ENCODE peak calls at places on chromosomes 1 and 21, in five cellular contexts. G is H7; M is AG09309; H is stimulated activated naive CD8-positive, alpha-beta T cell treated with anti-CD3 and anti-CD28 coated beads, Interleukin-15, amount 100 ng/mL, for 72 hours; F is mesendoderm. Y is an unnamed sample.

GRCh38 chr1:9204156-9204720 is 30.3 kb upstream of the H6PD start:
- DNase-seq in G (no peak), H (no peak), F (no peak), M (no peak), Y (no peak)

GRCh38 chr1:34709547-34709946 is 45.3 kb upstream of the GJB5 start:
- DNase-seq in H (no peak), F (peak; percentile 16), M (no peak), G (peak; percentile 49), Y (peak; percentile 29)

GRCh38 chr1:7948950-7949349 is 8.3 kb upstream of the TNFRSF9 start:
- DNase-seq in F (peak; percentile 26), M (peak; percentile 59), H (peak; percentile 47), G (no peak), Y (peak; percentile 13)

GRCh38 chr1:23383547-23384311 is 14.1 kb upstream of the ZNF436 start:
- DNase-seq in M (no peak), H (no peak), G (no peak), F (no peak), Y (no peak)

GRCh38 chr1:170967042-170967910 is 31.9 kb downstream of the MROH9 start:
- DNase-seq in H (no peak), M (peak; percentile 29), G (peak; percentile 9), F (peak; percentile 55), Y (no peak)

GRCh38 chr1:35603468-35603867 is 30.4 kb downstream of the TFAP2E start:
- DNase-seq in M (no peak), F (no peak), G (no peak), H (no peak), Y (no peak)

GRCh38 chr1:68168545-68169065 is 63.7 kb downstream of the WLS start:
- DNase-seq in M (no peak), F (no peak), H (no peak), G (no peak), Y (no peak)

GRCh38 chr1:8189931-8190483 is 127.9 kb upstream of the SLC45A1 start:
- DNase-seq in H (no peak), F (no peak), M (no peak), G (peak; percentile 8), Y (no peak)

GRCh38 chr21:29654855-29655254 is 284.9 kb downstream of the GRIK1 start:
- DNase-seq in M (no peak), H (no peak), G (no peak), F (no peak), Y (no peak)

GRCh38 chr1:68116643-68117235 is 66.3 kb upstream of the DIRAS3 start:
- DNase-seq in G (peak; percentile 51), M (no peak), H (peak; percentile 35), F (peak; percentile 53), Y (no peak)

GRCh38 chr1:179143332-179143731 is 61.5 kb downstream of the TOR3A start:
- DNase-seq in F (no peak), H (no peak), M (peak; percentile 88), G (no peak), Y (no peak)

GRCh38 chr1:172547071-172547470 is 14.1 kb downstream of the SUCO start:
- DNase-seq in G (no peak), H (no peak), M (no peak), F (no peak), Y (no peak)

GRCh38 chr21:41419921-41420862 is 5.8 kb upstream of the MX1 start:
- DNase-seq in G (peak; percentile 88), M (peak; percentile 41), H (peak; percentile 20), F (peak; percentile 77), Y (peak; percentile 65)

GRCh38 chr21:45965084-45965826 is 16.3 kb upstream of the COL6A1 start:
- DNase-seq in F (no peak), H (no peak), G (no peak), M (no peak), Y (no peak)

GRCh38 chr1:62810420-62811274 is 26.7 kb downstream of the ATG4C start:
- DNase-seq in F (no peak), H (no peak), G (no peak), M (no peak), Y (no peak)

GRCh38 chr1:160950657-160951056 is 4.0 kb downstream of the ITLN2 start:
- DNase-seq in G (no peak), F (no peak), M (no peak), H (no peak), Y (no peak)

GRCh38 chr1:82978461-82979324 is 1020.2 kb downstream of the TTLL7 start:
- DNase-seq in G (no peak), M (no peak), F (peak; percentile 85), H (no peak), Y (peak; percentile 53)

GRCh38 chr1:207261971-207262370 is 59.5 kb upstream of the CD55 start:
- DNase-seq in G (no peak), H (no peak), F (no peak), M (no peak), Y (no peak)

GRCh38 chr1:20383631-20384030 is 93.0 kb downstream of the VWA5B1 start:
- DNase-seq in H (no peak), M (no peak), F (no peak), G (no peak), Y (no peak)

GRCh38 chr1:47752048-47752451 is 245.1 kb downstream of the TRABD2B start:
- DNase-seq in F (no peak), H (no peak), G (peak; percentile 30), M (no peak), Y (peak; percentile 81)

GRCh38 chr1:156811171-156811570 is 5.5 kb downstream of the SH2D2A start:
- DNase-seq in G (no peak), H (no peak), F (no peak), M (no peak), Y (no peak)

GRCh38 chr1:3061981-3062615 is 6.9 kb upstream of the PRDM16 start:
- DNase-seq in G (peak; percentile 69), F (peak; percentile 43), M (no peak), H (no peak), Y (peak; percentile 60)

GRCh38 chr1:24282491-24282890 is 36.7 kb upstream of the GRHL3 start:
- DNase-seq in M (no peak), F (no peak), H (no peak), G (no peak), Y (no peak)

GRCh38 chr1:220129479-220130210 is 35.7 kb downstream of the IARS2 start:
- DNase-seq in M (no peak), H (no peak), G (no peak), F (no peak), Y (no peak)

GRCh38 chr1:19622204-19622603 is 21.9 kb upstream of the NBL1 start:
- DNase-seq in G (no peak), F (no peak), M (no peak), H (no peak), Y (no peak)

GRCh38 chr1:88800382-88801051 is 90.8 kb downstream of the GTF2B start:
- DNase-seq in H (peak; percentile 26), G (peak; percentile 14), F (peak; percentile 29), M (peak; percentile 2), Y (no peak)

GRCh38 chr1:1187938-1188337 is 14.3 kb downstream of the TTLL10 start:
- DNase-seq in F (no peak), G (no peak), H (no peak), M (peak; percentile 18), Y (no peak)

GRCh38 chr1:185520188-185520935 is 203.3 kb upstream of the IVNS1ABP start:
- DNase-seq in G (no peak), H (no peak), F (no peak), M (no peak), Y (no peak)

GRCh38 chr1:160410412-160411005 is 10.1 kb downstream of the VANGL2 start:
- DNase-seq in M (no peak), G (peak; percentile 85), F (peak; percentile 61), H (no peak), Y (peak; percentile 32)

GRCh38 chr1:12014141-12014981 is 4.9 kb upstream of the MIIP start:
- DNase-seq in G (peak; percentile 81), H (no peak), F (peak; percentile 70), M (no peak), Y (no peak)

GRCh38 chr1:150066838-150067183 is 765 bp upstream of the VPS45 start:
- DNase-seq in H (peak; percentile 53), M (no peak), G (peak; percentile 69), F (peak; percentile 85), Y (peak; percentile 87)

GRCh38 chr1:197363855-197364254 is 95.8 kb downstream of the CRB1 start:
- DNase-seq in M (no peak), H (no peak), F (no peak), G (no peak), Y (no peak)

GRCh38 chr1:168920456-168921094 is 185.9 kb upstream of the ATP1B1 start:
- DNase-seq in H (no peak), G (no peak), F (no peak), M (no peak), Y (no peak)

GRCh38 chr21:42942244-42942643 is 16.8 kb upstream of the ERVH48-1 start:
- DNase-seq in H (no peak), G (no peak), M (no peak), F (no peak), Y (no peak)

GRCh38 chr1:190633488-190633887 is 155.8 kb upstream of the BRINP3 start:
- DNase-seq in H (no peak), F (peak; percentile 67), M (no peak), G (peak; percentile 0), Y (no peak)

GRCh38 chr1:218852541-218852940 is 321.1 kb upstream of the LYPLAL1 start:
- DNase-seq in M (no peak), F (no peak), G (no peak), H (no peak), Y (no peak)

Y was measured in ELF-1.